ENCODE peak calls at places on chromosomes 12 and 14, in nine cellular contexts. J is OCI-LY7; Y is GM12865; A is CD8-positive, alpha-beta memory T cell; G is uterus; C is HL-60; D is IMR-90; T is BE2C; K is fibroblast of pulmonary artery. V is an unnamed sample.

GRCh38 chr12:68587448-68587873 is 23.2 kb upstream of the RAP1B start:
- DNase-seq in G (no peak), Y (peak; percentile 58), C (peak; percentile 31), J (peak; percentile 53), D (no peak), K (no peak), A (peak; percentile 71), T (no peak), V (no peak)

GRCh38 chr14:62711351-62712023 is 333.8 kb downstream of the KCNH5 start:
- DNase-seq in C (no peak), D (no peak), A (no peak), G (no peak), J (no peak), K (no peak), Y (no peak), T (no peak), V (no peak)

GRCh38 chr14:101965796-101966718 is 1.7 kb downstream of the DYNC1H1 start:
- DNase-seq in A (no peak), K (no peak), C (no peak), Y (no peak), J (peak; percentile 31), T (no peak), D (no peak), G (no peak), V (no peak)

GRCh38 chr12:59151243-59151642 is 230.9 kb upstream of the LRIG3 start:
- DNase-seq in A (no peak), K (peak; percentile 20), D (peak; percentile 65), G (no peak), C (no peak), J (no peak), T (no peak), Y (no peak), V (no peak)

GRCh38 chr12:15629108-15629507 is 160.1 kb downstream of the EPS8 start:
- DNase-seq in D (peak; percentile 98), T (no peak), J (no peak), K (peak; percentile 99), G (peak; percentile 84), A (no peak), Y (peak; percentile 39), C (no peak), V (no peak)

GRCh38 chr12:42094277-42094676 is 50.4 kb downstream of the GXYLT1 start:
- DNase-seq in T (peak; percentile 24), A (no peak), D (peak; percentile 72), C (no peak), J (no peak), K (peak; percentile 65), Y (no peak), G (no peak), V (no peak)

GRCh38 chr12:75323663-75324062 is 6.5 kb downstream of the CAPS2 start:
- DNase-seq in G (no peak), J (no peak), T (no peak), D (no peak), A (no peak), Y (no peak), K (peak; percentile 20), C (no peak), V (no peak)

GRCh38 chr14:42113358-42114070 is 506.8 kb downstream of the LRFN5 start:
- DNase-seq in Y (no peak), D (no peak), K (no peak), C (no peak), T (no peak), A (no peak), G (no peak), J (no peak), V (no peak)

GRCh38 chr14:45199246-45199645 is 53.8 kb downstream of the MIS18BP1 start:
- DNase-seq in C (no peak), T (no peak), A (no peak), J (no peak), D (peak; percentile 79), G (no peak), Y (no peak), K (peak; percentile 51), V (no peak)

GRCh38 chr12:47747115-47747514 is 11.6 kb downstream of the RAPGEF3 start:
- DNase-seq in Y (peak; percentile 22), T (no peak), D (no peak), A (no peak), J (peak; percentile 80), K (no peak), G (no peak), C (no peak), V (no peak)

GRCh38 chr12:47748899-47749298 is 9.8 kb downstream of the RAPGEF3 start:
- DNase-seq in D (no peak), T (no peak), Y (no peak), A (no peak), J (no peak), G (no peak), C (no peak), K (no peak), V (no peak)

GRCh38 chr12:47750229-47750798 is 8.4 kb downstream of the RAPGEF3 start:
- DNase-seq in Y (no peak), C (no peak), J (peak; percentile 50), K (no peak), D (no peak), A (no peak), T (no peak), G (no peak), V (no peak)

GRCh38 chr12:47747596-47748506 is 10.8 kb downstream of the RAPGEF3 start:
- DNase-seq in C (no peak), K (no peak), A (no peak), G (no peak), D (no peak), Y (no peak), J (no peak), T (no peak), V (no peak)

DNA sequence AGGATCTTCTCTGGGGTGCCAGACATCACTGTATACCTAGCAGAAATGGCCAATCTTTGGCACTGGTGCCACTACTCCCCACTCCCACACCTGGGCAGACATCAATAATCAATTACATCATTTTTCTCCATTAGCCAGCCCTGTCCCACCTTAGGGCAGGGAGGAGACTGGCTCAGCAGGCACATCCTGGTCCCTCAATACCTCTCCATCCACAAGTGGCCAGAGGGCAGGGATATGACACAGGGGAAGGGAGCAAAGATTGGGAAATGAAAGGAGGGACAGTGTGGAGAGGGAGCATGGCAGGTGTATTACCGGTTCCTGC is 10.2 kb downstream of the RAPGEF3 start:
- DNase-seq in D (no peak), Y (no peak), A (no peak), J (no peak), T (no peak), G (no peak), C (no peak), K (no peak), V (no peak)
- H3K4me3 ChIP-seq in D (no peak overlapping the region), Y (no peak overlapping the region), A (no peak overlapping the region), J (no peak overlapping the region), T (no peak overlapping the region), G (no peak overlapping the region), C (no peak overlapping the region), K (no peak overlapping the region), V (no peak overlapping the region)

GRCh38 chr12:57323402-57323801 is 72.4 kb upstream of the STAC3 start:
- DNase-seq in A (no peak), D (no peak), J (no peak), Y (no peak), T (no peak), G (no peak), K (no peak), C (no peak), V (no peak)
- H3K4me3 ChIP-seq in A (no peak overlapping the region), D (no peak overlapping the region), J (no peak overlapping the region), Y (no peak overlapping the region), T (no peak overlapping the region), G (no peak overlapping the region), K (no peak overlapping the region), C (no peak overlapping the region), V (no peak overlapping the region)

GRCh38 chr12:54371328-54372112 is 7.2 kb upstream of the GPR84 start:
- DNase-seq in Y (no peak), T (peak; percentile 93), K (peak; percentile 65), D (no peak), C (no peak), G (peak; percentile 70), A (no peak), J (no peak), V (no peak)

GRCh38 chr12:54372113-54372806 is 8.0 kb upstream of the GPR84 start:
- DNase-seq in G (peak; percentile 16), Y (no peak), A (no peak), K (no peak), D (no peak), J (no peak), C (no peak), T (no peak), V (no peak)

GRCh38 chr12:54369597-54370217 is 5.4 kb upstream of the GPR84 start:
- DNase-seq in A (no peak), D (no peak), T (no peak), K (no peak), C (no peak), J (no peak), G (peak; percentile 47), Y (no peak), V (no peak)

GRCh38 chr12:54368709-54369596 is 4.7 kb upstream of the GPR84 start:
- DNase-seq in K (peak; percentile 92), C (no peak), A (peak; percentile 75), G (peak; percentile 92), Y (peak; percentile 90), J (peak; percentile 90), D (peak; percentile 88), T (peak; percentile 93), V (peak; percentile 61)

GRCh38 chr12:54370218-54370730 is 6.0 kb upstream of the GPR84 start:
- DNase-seq in K (peak; percentile 84), Y (peak; percentile 65), T (peak; percentile 87), C (no peak), J (no peak), D (peak; percentile 77), G (peak; percentile 80), A (no peak), V (no peak)
- H3K4me3 ChIP-seq in K (peak overlapping the region; percentile 41), Y (no peak overlapping the region), T (peak overlapping the region; percentile 28), C (no peak overlapping the region), J (no peak overlapping the region), D (peak overlapping the region; percentile 25), G (peak overlapping the region; percentile 31), A (no peak overlapping the region), V (no peak overlapping the region)

DNA sequence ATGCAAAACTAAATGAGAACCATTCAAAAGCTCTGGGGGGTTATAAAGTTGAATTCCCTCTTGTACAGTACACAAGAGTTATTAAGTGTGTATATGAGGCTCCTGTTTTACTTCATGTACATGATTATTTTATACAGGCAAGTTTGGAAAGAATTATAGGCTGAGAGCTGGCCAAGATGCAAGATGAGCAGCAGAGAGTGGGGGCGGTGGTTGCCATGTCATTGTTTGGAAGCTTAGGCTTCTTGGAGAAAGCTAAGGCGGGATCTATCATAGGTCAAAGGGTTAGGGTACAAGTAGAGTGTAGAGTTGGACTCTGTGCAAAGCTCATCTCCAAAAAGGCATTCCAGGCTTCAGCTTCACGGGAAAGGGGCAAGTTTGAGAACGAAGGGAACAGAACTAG is 297.1 kb upstream of the TBX3 start:
- DNase-seq in J (no peak), K (no peak), G (no peak), T (no peak), A (no peak), C (no peak), Y (no peak), D (peak; percentile 22), V (no peak)
- H3K4me3 ChIP-seq in J (no peak overlapping the region), K (no peak overlapping the region), G (no peak overlapping the region), T (no peak overlapping the region), A (no peak overlapping the region), C (no peak overlapping the region), Y (no peak overlapping the region), D (no peak overlapping the region), V (no peak overlapping the region)

DNA sequence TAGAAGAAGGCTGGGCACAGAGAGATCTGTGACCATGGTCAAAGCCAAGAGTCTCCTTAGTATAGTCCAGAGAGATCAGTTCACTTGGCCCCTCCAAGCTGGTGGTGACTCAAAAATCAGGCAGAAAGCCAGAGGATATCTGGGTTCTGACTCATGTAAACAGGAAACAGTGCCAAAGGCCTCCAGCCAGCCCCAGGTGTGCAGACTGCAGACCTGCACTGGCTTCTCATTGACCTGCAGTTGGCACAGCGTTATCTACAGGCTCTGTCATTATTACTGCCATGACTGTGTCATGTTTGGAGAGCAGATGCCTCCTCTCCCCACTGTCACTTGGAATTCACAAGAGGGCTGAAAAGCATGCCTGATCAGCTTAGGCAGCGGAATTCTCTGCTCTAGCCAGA is 295.7 kb upstream of the PRKD1 start:
- DNase-seq in K (peak; percentile 92), J (no peak), G (peak; percentile 58), Y (peak; percentile 0), D (peak; percentile 95), A (no peak), C (no peak), T (peak; percentile 46), V (no peak)
- H3K4me3 ChIP-seq in K (no peak overlapping the region), J (no peak overlapping the region), G (no peak overlapping the region), Y (no peak overlapping the region), D (no peak overlapping the region), A (no peak overlapping the region), C (no peak overlapping the region), T (no peak overlapping the region), V (no peak overlapping the region)

V was measured in GM06990.